ENCODE peak calls at places on chromosomes 16 and 17, in ten cellular contexts. One of them, this sample, is unnamed. For H3K9me3, the result is how much of the 10 kb centered on the place peaks cover.

GRCh38 chr16:55179858-55180585 is 144.0 kb upstream of the IRX6 start:
- DNase-seq in neural progenitor cell: peak
- DNase-seq in transverse colon: no peak
- DNase-seq in endodermal cell: no peak
- DNase-seq in heart left ventricle: no peak
- DNase-seq in CD4-positive, CD25-positive, alpha-beta regulatory T cell: no peak
- DNase-seq in CD4-positive, alpha-beta T cell: no peak
- DNase-seq in mucosa of descending colon: no peak
- DNase-seq in spleen: no peak
- DNase-seq in ascending aorta: no peak
- DNase-seq in this sample: no peak

GRCh38 chr17:66379539-66379938 is 77.1 kb downstream of the PRKCA start:
- DNase-seq in spleen: no peak
- DNase-seq in mucosa of descending colon: no peak
- DNase-seq in CD4-positive, alpha-beta T cell: no peak
- DNase-seq in neural progenitor cell: no peak
- DNase-seq in heart left ventricle: no peak
- DNase-seq in transverse colon: no peak
- DNase-seq in ascending aorta: no peak
- DNase-seq in endodermal cell: no peak
- DNase-seq in CD4-positive, CD25-positive, alpha-beta regulatory T cell: no peak
- DNase-seq in this sample: no peak

GRCh38 chr17:57915980-57916757 is 39.0 kb downstream of the CUEDC1 start:
- DNase-seq in ascending aorta: no peak
- DNase-seq in neural progenitor cell: peak
- DNase-seq in spleen: no peak
- DNase-seq in endodermal cell: peak
- DNase-seq in heart left ventricle: no peak
- DNase-seq in CD4-positive, CD25-positive, alpha-beta regulatory T cell: no peak
- DNase-seq in mucosa of descending colon: no peak
- DNase-seq in transverse colon: no peak
- DNase-seq in CD4-positive, alpha-beta T cell: no peak
- DNase-seq in this sample: no peak

GRCh38 chr17:2087597-2088211 is 32.8 kb downstream of the HIC1 start:
- DNase-seq in CD4-positive, alpha-beta T cell: no peak
- DNase-seq in neural progenitor cell: no peak
- DNase-seq in spleen: peak
- DNase-seq in ascending aorta: peak
- DNase-seq in CD4-positive, CD25-positive, alpha-beta regulatory T cell: no peak
- DNase-seq in heart left ventricle: peak
- DNase-seq in mucosa of descending colon: no peak
- DNase-seq in endodermal cell: no peak
- DNase-seq in transverse colon: peak
- DNase-seq in this sample: no peak

GRCh38 chr17:73105448-73105847 is 13.0 kb upstream of the SLC39A11 start:
- DNase-seq in CD4-positive, alpha-beta T cell: no peak
- DNase-seq in mucosa of descending colon: no peak
- DNase-seq in spleen: no peak
- DNase-seq in CD4-positive, CD25-positive, alpha-beta regulatory T cell: no peak
- DNase-seq in endodermal cell: no peak
- DNase-seq in ascending aorta: no peak
- DNase-seq in transverse colon: no peak
- DNase-seq in heart left ventricle: no peak
- DNase-seq in neural progenitor cell: no peak
- DNase-seq in this sample: no peak

GRCh38 chr16:73368715-73369114 is 320.8 kb upstream of the ZFHX3 start:
- DNase-seq in CD4-positive, alpha-beta T cell: no peak
- DNase-seq in heart left ventricle: no peak
- DNase-seq in transverse colon: no peak
- DNase-seq in neural progenitor cell: no peak
- DNase-seq in spleen: no peak
- DNase-seq in CD4-positive, CD25-positive, alpha-beta regulatory T cell: no peak
- DNase-seq in endodermal cell: no peak
- DNase-seq in ascending aorta: no peak
- DNase-seq in mucosa of descending colon: no peak
- DNase-seq in this sample: no peak

GRCh38 chr17:57016066-57016763 is 38.3 kb downstream of the SCPEP1 start:
- DNase-seq in endodermal cell: peak
- DNase-seq in transverse colon: no peak
- DNase-seq in spleen: no peak
- DNase-seq in CD4-positive, CD25-positive, alpha-beta regulatory T cell: no peak
- DNase-seq in CD4-positive, alpha-beta T cell: no peak
- DNase-seq in neural progenitor cell: no peak
- DNase-seq in heart left ventricle: no peak
- DNase-seq in ascending aorta: no peak
- DNase-seq in mucosa of descending colon: no peak
- DNase-seq in this sample: no peak

GRCh38 chr16:87000007-87000406 is 317.2 kb downstream of the C16orf95 start:
- DNase-seq in heart left ventricle: no peak
- DNase-seq in transverse colon: no peak
- DNase-seq in CD4-positive, alpha-beta T cell: no peak
- DNase-seq in spleen: no peak
- DNase-seq in CD4-positive, CD25-positive, alpha-beta regulatory T cell: no peak
- DNase-seq in ascending aorta: peak
- DNase-seq in neural progenitor cell: no peak
- DNase-seq in endodermal cell: no peak
- DNase-seq in mucosa of descending colon: no peak
- DNase-seq in this sample: no peak

GRCh38 chr16:82195917-82196494 is 26.0 kb upstream of the MPHOSPH6 start:
- DNase-seq in spleen: no peak
- DNase-seq in transverse colon: no peak
- DNase-seq in ascending aorta: no peak
- DNase-seq in CD4-positive, CD25-positive, alpha-beta regulatory T cell: no peak
- DNase-seq in endodermal cell: no peak
- DNase-seq in mucosa of descending colon: no peak
- DNase-seq in CD4-positive, alpha-beta T cell: no peak
- DNase-seq in heart left ventricle: no peak
- DNase-seq in neural progenitor cell: no peak
- DNase-seq in this sample: no peak

GRCh38 chr17:28549274-28550132 is 2.9 kb downstream of the UNC119 start:
- DNase-seq in CD4-positive, CD25-positive, alpha-beta regulatory T cell: peak
- DNase-seq in spleen: peak
- DNase-seq in endodermal cell: peak
- DNase-seq in transverse colon: no peak
- DNase-seq in mucosa of descending colon: peak
- DNase-seq in CD4-positive, alpha-beta T cell: peak
- DNase-seq in ascending aorta: no peak
- DNase-seq in neural progenitor cell: peak
- DNase-seq in heart left ventricle: no peak
- DNase-seq in this sample: peak

GRCh38 chr16:85822145-85822544 is 22.6 kb downstream of the COX4I1 start:
- DNase-seq in CD4-positive, alpha-beta T cell: no peak
- DNase-seq in CD4-positive, CD25-positive, alpha-beta regulatory T cell: no peak
- DNase-seq in endodermal cell: no peak
- DNase-seq in spleen: no peak
- DNase-seq in mucosa of descending colon: peak
- DNase-seq in heart left ventricle: no peak
- DNase-seq in neural progenitor cell: no peak
- DNase-seq in transverse colon: no peak
- DNase-seq in ascending aorta: no peak
- DNase-seq in this sample: no peak

GRCh38 chr17:6599364-6599763 is 41.1 kb downstream of the KIAA0753 start:
- DNase-seq in transverse colon: no peak
- DNase-seq in ascending aorta: no peak
- DNase-seq in heart left ventricle: no peak
- DNase-seq in mucosa of descending colon: no peak
- DNase-seq in endodermal cell: no peak
- DNase-seq in CD4-positive, alpha-beta T cell: no peak
- DNase-seq in spleen: no peak
- DNase-seq in neural progenitor cell: no peak
- DNase-seq in CD4-positive, CD25-positive, alpha-beta regulatory T cell: no peak
- DNase-seq in this sample: no peak

GRCh38 chr17:78112508-78113471 is 15.8 kb downstream of the TMC6 start:
- DNase-seq in heart left ventricle: peak
- DNase-seq in CD4-positive, alpha-beta T cell: peak
- DNase-seq in ascending aorta: peak
- DNase-seq in neural progenitor cell: peak
- DNase-seq in mucosa of descending colon: peak
- DNase-seq in transverse colon: peak
- DNase-seq in spleen: peak
- DNase-seq in endodermal cell: peak
- DNase-seq in CD4-positive, CD25-positive, alpha-beta regulatory T cell: peak
- DNase-seq in this sample: peak

GRCh38 chr17:4988168-4988567 is 693 bp upstream of the CAMTA2 start:
- DNase-seq in heart left ventricle: peak
- DNase-seq in endodermal cell: no peak
- DNase-seq in CD4-positive, alpha-beta T cell: no peak
- DNase-seq in transverse colon: no peak
- DNase-seq in spleen: no peak
- DNase-seq in mucosa of descending colon: no peak
- DNase-seq in CD4-positive, CD25-positive, alpha-beta regulatory T cell: no peak
- DNase-seq in neural progenitor cell: no peak
- DNase-seq in ascending aorta: no peak
- DNase-seq in this sample: no peak

DNA sequence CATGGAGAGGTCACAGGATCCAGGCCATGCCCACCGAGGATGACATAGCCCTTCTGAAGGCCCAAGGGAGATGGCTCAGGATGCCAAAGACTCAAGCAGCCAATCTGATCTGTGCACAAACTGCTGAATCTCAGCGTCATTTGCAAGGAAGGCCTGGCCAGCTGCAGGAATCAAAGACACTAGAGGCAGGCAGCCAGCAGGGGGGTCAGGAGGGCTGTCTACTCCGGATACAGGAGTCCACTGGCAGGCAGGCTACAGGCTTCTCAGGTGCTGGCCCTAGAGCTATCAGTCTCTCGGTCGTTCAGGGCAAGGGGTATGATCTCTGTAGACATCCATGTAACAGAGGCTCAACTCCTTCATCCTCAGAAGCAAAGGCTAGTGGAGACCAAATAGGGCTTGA is 1735.3 kb downstream of the TP53TG3F start:
- DNase-seq in heart left ventricle: no peak
- DNase-seq in mucosa of descending colon: no peak
- DNase-seq in spleen: no peak
- DNase-seq in endodermal cell: no peak
- DNase-seq in ascending aorta: no peak
- DNase-seq in CD4-positive, alpha-beta T cell: no peak
- DNase-seq in CD4-positive, CD25-positive, alpha-beta regulatory T cell: no peak
- DNase-seq in neural progenitor cell: no peak
- DNase-seq in transverse colon: no peak
- DNase-seq in this sample: no peak
- H3K9me3 ChIP-seq in heart left ventricle: under half
- H3K9me3 ChIP-seq in mucosa of descending colon: half or more
- H3K9me3 ChIP-seq in spleen: under half
- H3K9me3 ChIP-seq in endodermal cell: half or more
- H3K9me3 ChIP-seq in ascending aorta: under half
- H3K9me3 ChIP-seq in CD4-positive, alpha-beta T cell: under half
- H3K9me3 ChIP-seq in CD4-positive, CD25-positive, alpha-beta regulatory T cell: under half
- H3K9me3 ChIP-seq in neural progenitor cell: under half
- H3K9me3 ChIP-seq in transverse colon: under half
- H3K9me3 ChIP-seq in this sample: under half

DNA sequence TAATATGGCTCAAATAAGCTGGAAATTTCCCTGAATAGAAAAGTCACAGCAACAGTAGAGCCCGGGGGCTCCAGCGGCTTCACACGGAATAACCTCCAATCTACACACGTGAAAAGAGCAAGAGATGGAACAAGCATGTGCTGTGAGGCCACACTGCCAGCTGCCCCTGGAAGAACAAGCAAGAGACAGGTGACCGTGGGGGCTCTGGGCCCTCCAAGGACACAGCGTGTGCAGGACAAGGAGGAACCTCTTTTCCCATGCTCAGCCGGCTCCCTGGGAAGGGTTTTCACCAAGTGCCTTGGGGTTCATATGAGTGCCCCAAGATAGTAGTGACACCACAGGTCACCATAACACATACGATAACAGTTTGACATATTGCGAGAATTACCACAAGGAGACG is 110.2 kb upstream of the ZNF750 start:
- DNase-seq in heart left ventricle: no peak
- DNase-seq in CD4-positive, CD25-positive, alpha-beta regulatory T cell: no peak
- DNase-seq in mucosa of descending colon: peak
- DNase-seq in spleen: peak
- DNase-seq in ascending aorta: no peak
- DNase-seq in endodermal cell: no peak
- DNase-seq in CD4-positive, alpha-beta T cell: no peak
- DNase-seq in neural progenitor cell: no peak
- DNase-seq in transverse colon: no peak
- DNase-seq in this sample: no peak
- H3K9me3 ChIP-seq in heart left ventricle: under half
- H3K9me3 ChIP-seq in CD4-positive, CD25-positive, alpha-beta regulatory T cell: under half
- H3K9me3 ChIP-seq in mucosa of descending colon: under half
- H3K9me3 ChIP-seq in spleen: under half
- H3K9me3 ChIP-seq in ascending aorta: under half
- H3K9me3 ChIP-seq in endodermal cell: half or more
- H3K9me3 ChIP-seq in CD4-positive, alpha-beta T cell: under half
- H3K9me3 ChIP-seq in neural progenitor cell: under half
- H3K9me3 ChIP-seq in transverse colon: under half
- H3K9me3 ChIP-seq in this sample: under half

GRCh38 chr16:31785126-31785525 is 88.5 kb upstream of the ZNF267 start:
- DNase-seq in neural progenitor cell: no peak
- DNase-seq in CD4-positive, CD25-positive, alpha-beta regulatory T cell: no peak
- DNase-seq in ascending aorta: no peak
- DNase-seq in endodermal cell: no peak
- DNase-seq in transverse colon: no peak
- DNase-seq in mucosa of descending colon: no peak
- DNase-seq in CD4-positive, alpha-beta T cell: no peak
- DNase-seq in heart left ventricle: no peak
- DNase-seq in spleen: no peak
- DNase-seq in this sample: no peak

GRCh38 chr16:31780342-31780741 is 93.3 kb upstream of the ZNF267 start:
- DNase-seq in spleen: no peak
- DNase-seq in heart left ventricle: no peak
- DNase-seq in CD4-positive, CD25-positive, alpha-beta regulatory T cell: no peak
- DNase-seq in transverse colon: no peak
- DNase-seq in endodermal cell: no peak
- DNase-seq in mucosa of descending colon: no peak
- DNase-seq in neural progenitor cell: no peak
- DNase-seq in CD4-positive, alpha-beta T cell: no peak
- DNase-seq in ascending aorta: no peak
- DNase-seq in this sample: no peak
- H3K9me3 ChIP-seq in spleen: half or more
- H3K9me3 ChIP-seq in heart left ventricle: half or more
- H3K9me3 ChIP-seq in CD4-positive, CD25-positive, alpha-beta regulatory T cell: half or more
- H3K9me3 ChIP-seq in transverse colon: under half
- H3K9me3 ChIP-seq in endodermal cell: half or more
- H3K9me3 ChIP-seq in mucosa of descending colon: half or more
- H3K9me3 ChIP-seq in neural progenitor cell: under half
- H3K9me3 ChIP-seq in CD4-positive, alpha-beta T cell: half or more
- H3K9me3 ChIP-seq in ascending aorta: half or more
- H3K9me3 ChIP-seq in this sample: under half

DNA sequence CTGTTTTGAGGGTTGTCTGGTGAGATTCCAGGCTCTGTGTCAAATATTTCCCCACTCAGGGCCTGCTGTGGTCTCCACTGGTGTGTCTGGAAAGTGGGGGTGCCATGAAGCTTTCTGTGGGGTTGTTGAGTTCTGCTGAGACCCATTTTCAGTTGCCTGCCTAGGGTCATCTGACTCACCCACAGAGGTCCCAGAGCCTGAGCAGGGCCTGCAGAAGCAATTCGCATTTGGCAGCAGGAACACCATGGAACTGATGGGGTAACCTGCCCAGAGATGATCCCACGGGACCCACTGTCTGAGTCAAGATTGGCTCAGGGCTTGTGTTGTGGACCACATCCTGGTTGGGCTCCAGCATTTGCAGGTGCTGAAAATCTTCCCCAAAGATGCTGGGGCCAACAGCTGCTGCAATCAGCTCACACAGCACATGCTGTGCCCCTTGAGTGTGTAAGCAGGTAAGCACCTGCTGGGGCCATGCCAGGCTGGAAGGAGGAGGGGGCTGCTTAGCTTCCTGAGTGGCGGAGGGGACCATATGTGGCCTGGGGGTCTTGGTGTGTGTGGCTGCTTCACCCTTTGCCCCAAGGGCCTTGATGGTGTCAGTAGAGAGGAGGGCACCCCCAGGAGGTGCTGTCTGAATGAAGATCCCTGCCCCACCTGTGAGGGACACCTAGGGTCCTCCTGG is 1726.1 kb downstream of the TP53TG3F start:
- DNase-seq in CD4-positive, CD25-positive, alpha-beta regulatory T cell: no peak
- DNase-seq in ascending aorta: no peak
- DNase-seq in endodermal cell: no peak
- DNase-seq in mucosa of descending colon: no peak
- DNase-seq in heart left ventricle: no peak
- DNase-seq in spleen: peak
- DNase-seq in neural progenitor cell: no peak
- DNase-seq in CD4-positive, alpha-beta T cell: no peak
- DNase-seq in transverse colon: no peak
- DNase-seq in this sample: no peak
- H3K9me3 ChIP-seq in CD4-positive, CD25-positive, alpha-beta regulatory T cell: under half
- H3K9me3 ChIP-seq in ascending aorta: under half
- H3K9me3 ChIP-seq in endodermal cell: half or more
- H3K9me3 ChIP-seq in mucosa of descending colon: half or more
- H3K9me3 ChIP-seq in heart left ventricle: under half
- H3K9me3 ChIP-seq in spleen: under half
- H3K9me3 ChIP-seq in neural progenitor cell: under half
- H3K9me3 ChIP-seq in CD4-positive, alpha-beta T cell: under half
- H3K9me3 ChIP-seq in transverse colon: under half
- H3K9me3 ChIP-seq in this sample: under half